ENCODE peak calls at places on chromosomes 11 and 22, in four cellular contexts. F is CD4-positive, alpha-beta T cell; R is lower lobe of right lung; Y is lung. X is an unnamed sample.
A peak's percentile ranks its signal among the peaks of the same experiment; 100 is the strongest.

GRCh38 chr22:48106215-48106614 is 1343.8 kb downstream of the TBC1D22A start:
- ATAC-seq in F (no peak), R (no peak), Y (no peak), X (no peak)

GRCh38 chr11:33554219-33554618 is 146.4 kb downstream of the C11orf91 start:
- ATAC-seq in F (no peak), R (no peak), Y (no peak), X (no peak)

GRCh38 chr11:15705886-15706285 is 591.2 kb downstream of the INSC start:
- ATAC-seq in F (no peak), R (no peak), Y (no peak), X (no peak)

GRCh38 chr22:23704829-23705228 is 14.0 kb downstream of the RGL4 start:
- ATAC-seq in F (peak; percentile 59), R (no peak), Y (no peak), X (no peak)

GRCh38 chr11:127506647-127507046 is 506.1 kb upstream of the KIRREL3 start:
- ATAC-seq in F (no peak), R (no peak), Y (no peak), X (no peak)

GRCh38 chr22:37331034-37331428 is 48.7 kb downstream of the CYTH4 start:
- ATAC-seq in F (no peak), R (no peak), Y (no peak), X (no peak)

GRCh38 chr11:86515297-86516094 is 140.8 kb downstream of the CCDC81 start:
- ATAC-seq in F (no peak), R (no peak), Y (no peak), X (no peak)

GRCh38 chr22:31344369-31345330 is 1.5 kb downstream of the PATZ1 start:
- ATAC-seq in F (no peak), R (peak; percentile 0), Y (peak; percentile 0), X (no peak)

GRCh38 chr11:34552270-34552669 is 38.7 kb upstream of the ELF5 start:
- ATAC-seq in F (no peak), R (peak; percentile 88), Y (no peak), X (no peak)

GRCh38 chr11:72787262-72788104 is 6.4 kb downstream of the STARD10 start:
- ATAC-seq in F (no peak), R (peak; percentile 5), Y (no peak), X (no peak)

GRCh38 chr11:1796297-1797011 is 32.7 kb upstream of the CTSD start:
- ATAC-seq in F (no peak), R (no peak), Y (no peak), X (no peak)

GRCh38 chr11:120471131-120471530 is 40.4 kb upstream of the GRIK4 start:
- ATAC-seq in F (no peak), R (no peak), Y (no peak), X (no peak)

GRCh38 chr11:85531498-85531897 is 95.6 kb downstream of the DLG2 start:
- ATAC-seq in F (no peak), R (no peak), Y (no peak), X (no peak)

GRCh38 chr11:12827929-12828812 is 153.9 kb downstream of the TEAD1 start:
- ATAC-seq in F (no peak), R (peak; percentile 81), Y (peak; percentile 82), X (peak; percentile 54)

GRCh38 chr11:59615132-59615636 is 390 bp downstream of the OSBP start:
- ATAC-seq in F (peak; percentile 15), R (no peak), Y (no peak), X (no peak)

GRCh38 chr22:46931414-46931813 is 169.0 kb downstream of the TBC1D22A start:
- ATAC-seq in F (no peak), R (no peak), Y (no peak), X (no peak)

GRCh38 chr11:6578134-6578533 is 25.3 kb downstream of the RRP8 start:
- ATAC-seq in F (no peak), R (no peak), Y (no peak), X (no peak)

GRCh38 chr11:44550123-44550522 is 15.3 kb upstream of the CD82 start:
- ATAC-seq in F (no peak), R (no peak), Y (no peak), X (no peak)

GRCh38 chr11:113384551-113384950 is 3.0 kb upstream of the ANKK1 start:
- ATAC-seq in F (no peak), R (peak; percentile 41), Y (no peak), X (no peak)

GRCh38 chr11:72127923-72128322 is 7.6 kb upstream of the FOLR3 start:
- ATAC-seq in F (no peak), R (no peak), Y (no peak), X (no peak)

GRCh38 chr11:66868726-66869291 is 11.9 kb downstream of the LRFN4 start:
- ATAC-seq in F (peak; percentile 99), R (peak; percentile 83), Y (peak; percentile 44), X (no peak)

GRCh38 chr11:3138178-3139085 is 26.7 kb downstream of the OSBPL5 start:
- ATAC-seq in F (no peak), R (no peak), Y (no peak), X (no peak)
- TF ChIP-seq CTCF in F (no peak), R (no peak), Y (no peak), X (no peak)

GRCh38 chr22:35452351-35452781 is 52.4 kb downstream of the MCM5 start:
- ATAC-seq in F (no peak), R (peak; percentile 90), Y (peak; percentile 73), X (no peak)

GRCh38 chr22:35455529-35455928 is 55.6 kb downstream of the MCM5 start:
- ATAC-seq in F (no peak), R (no peak), Y (no peak), X (no peak)

GRCh38 chr22:35456757-35457156 is 56.8 kb downstream of the MCM5 start:
- ATAC-seq in F (no peak), R (no peak), Y (no peak), X (no peak)

GRCh38 chr22:35452810-35453743 is 53.1 kb downstream of the MCM5 start:
- ATAC-seq in F (no peak), R (peak; percentile 5), Y (no peak), X (no peak)

DNA sequence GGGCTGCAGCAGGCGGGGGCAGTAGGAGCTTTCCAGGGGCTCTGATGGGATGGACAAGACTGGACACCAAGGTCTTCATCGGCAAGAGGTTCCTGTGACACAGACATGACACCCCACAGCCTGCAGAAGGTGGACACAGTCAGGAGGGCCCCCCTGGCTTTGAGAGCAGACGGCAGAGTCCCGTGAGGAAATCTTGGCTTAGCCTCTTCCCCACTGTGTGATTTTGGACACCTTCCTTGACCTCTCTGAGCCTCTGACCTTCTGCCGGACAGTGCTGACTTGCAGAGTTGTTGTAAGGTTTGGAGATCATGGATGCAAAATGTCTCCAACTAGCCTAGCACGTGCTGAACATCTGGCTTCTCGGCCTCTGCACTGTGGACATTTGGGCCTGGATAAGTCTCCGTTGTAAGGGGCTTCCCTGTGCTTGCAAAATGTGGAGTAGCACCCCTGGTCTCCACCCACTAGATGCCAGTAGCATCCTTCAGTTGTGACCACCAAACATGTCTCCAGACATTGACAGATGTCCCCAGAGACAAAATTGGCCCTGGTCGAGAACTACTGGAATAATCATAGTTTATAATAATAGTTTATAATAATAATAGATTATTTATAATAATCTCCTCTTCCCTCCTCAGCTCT is 54.6 kb downstream of the MCM5 start:
- ATAC-seq in F (no peak), R (no peak), Y (no peak), X (no peak)
- TF ChIP-seq CTCF in F (no peak), R (peak; percentile 31), Y (no peak), X (no peak)

DNA sequence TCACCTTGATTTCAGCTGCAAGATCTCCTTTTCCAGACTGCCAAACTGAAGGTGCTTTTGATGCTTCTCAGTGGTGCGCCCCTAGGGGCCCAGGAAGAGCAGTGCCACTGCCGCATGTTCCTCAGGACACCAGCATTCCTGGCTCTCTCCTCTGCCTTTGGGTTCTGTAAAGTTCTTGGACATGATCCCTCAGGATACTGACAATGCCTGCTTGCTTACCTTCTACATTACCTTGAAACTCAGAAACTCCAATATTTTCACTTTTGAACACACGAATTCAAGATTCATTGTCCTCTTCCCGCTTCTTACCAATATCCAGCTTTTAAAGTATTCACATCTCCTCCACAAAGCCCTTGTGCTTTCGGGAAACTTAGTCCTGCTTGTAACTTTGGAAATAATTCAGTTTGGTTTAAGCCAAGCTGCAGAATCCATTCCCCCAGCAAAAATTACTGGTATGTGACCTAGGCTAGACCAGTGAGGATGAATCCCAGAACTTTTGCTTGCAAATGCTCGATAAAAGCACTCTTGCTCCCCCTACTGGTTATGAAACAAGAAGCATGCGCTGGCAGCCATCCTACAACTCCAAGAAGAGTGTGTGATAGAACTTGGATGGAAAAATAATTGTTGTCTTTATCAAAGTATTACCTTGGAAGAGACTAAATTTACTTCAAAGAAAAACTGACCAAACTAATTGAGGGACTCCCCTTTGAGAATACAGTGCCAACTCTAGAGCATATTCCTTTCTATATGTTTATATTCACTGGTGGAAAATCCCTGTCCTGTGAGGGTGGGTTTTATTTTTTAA is 16.5 kb upstream of the OR5B21 start:
- ATAC-seq in F (peak; percentile 65), R (peak; percentile 89), Y (peak; percentile 91), X (peak; percentile 86)
- TF ChIP-seq CTCF in F (peak; percentile 93), R (peak; percentile 67), Y (peak; percentile 64), X (peak; percentile 50)

DNA sequence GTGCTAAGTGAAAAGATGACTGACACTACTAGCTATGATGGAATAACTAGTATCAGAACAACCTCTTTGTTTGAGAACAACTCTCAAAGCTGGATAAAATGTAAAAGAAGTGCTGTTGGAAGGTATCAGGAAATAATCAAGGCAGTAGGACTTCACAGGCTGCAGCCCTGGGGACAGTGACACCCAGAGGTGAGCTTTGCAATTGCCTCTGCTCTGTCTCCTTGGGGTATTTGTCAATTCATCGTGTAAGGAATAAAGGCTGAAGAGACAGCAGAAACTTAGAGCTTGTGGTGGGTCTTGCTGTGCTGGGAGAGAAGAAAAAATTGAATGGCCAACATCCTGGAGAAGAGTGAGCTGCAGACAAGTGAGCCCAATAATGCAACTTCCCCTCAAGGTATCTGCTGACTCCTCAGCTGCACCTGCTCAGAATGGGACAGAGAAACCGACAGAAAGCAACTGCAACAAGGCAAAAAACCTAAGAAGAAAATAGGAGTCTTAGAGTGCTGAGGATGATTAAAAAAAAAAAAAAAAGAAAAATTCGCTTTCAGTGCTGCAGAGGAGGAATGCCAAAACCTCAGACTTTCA is 141.1 kb downstream of the RCN1 start:
- ATAC-seq in F (no peak), R (no peak), Y (no peak), X (no peak)
- TF ChIP-seq CTCF in F (no peak), R (peak; percentile 28), Y (no peak), X (no peak)

GRCh38 chr22:45084400-45084920 is 74.7 kb upstream of the PHF21B start:
- ATAC-seq in F (no peak), R (no peak), Y (no peak), X (no peak)
- TF ChIP-seq CTCF in F (no peak), R (no peak), Y (no peak), X (no peak)

GRCh38 chr11:69335010-69335409 is 41.1 kb downstream of the MYEOV start:
- ATAC-seq in F (no peak), R (no peak), Y (no peak), X (no peak)
- TF ChIP-seq CTCF in F (no peak), R (no peak), Y (no peak), X (no peak)

GRCh38 chr11:116219171-116219635 is 553.6 kb downstream of the BUD13 start:
- ATAC-seq in F (no peak), R (no peak), Y (no peak), X (no peak)

GRCh38 chr11:116217006-116217405 is 555.8 kb downstream of the BUD13 start:
- ATAC-seq in F (no peak), R (peak; percentile 81), Y (no peak), X (no peak)

GRCh38 chr11:116211166-116211565 is 561.6 kb downstream of the BUD13 start:
- ATAC-seq in F (no peak), R (no peak), Y (no peak), X (no peak)

GRCh38 chr11:116217441-116217840 is 555.3 kb downstream of the BUD13 start:
- ATAC-seq in F (no peak), R (no peak), Y (no peak), X (no peak)

GRCh38 chr11:116215471-116216113 is 557.2 kb downstream of the BUD13 start:
- ATAC-seq in F (no peak), R (peak; percentile 42), Y (no peak), X (no peak)
- TF ChIP-seq CTCF in F (no peak), R (peak; percentile 23), Y (no peak), X (no peak)

X was measured in gastroesophageal sphincter.